ENCODE peak calls at places on chromosomes 7 and 10, in seven cellular contexts. One of them, this sample, is unnamed.

GRCh38 chr7:88141025-88141424 is 78.8 kb downstream of the SRI start:
- DNase-seq in hepatocyte: peak
- DNase-seq in H9: no peak
- DNase-seq in SK-N-MC: no peak
- DNase-seq in sigmoid colon: no peak
- DNase-seq in gastrocnemius medialis: no peak
- DNase-seq in upper lobe of right lung: no peak
- DNase-seq in this sample: no peak

GRCh38 chr7:155408657-155409586 is 49.0 kb upstream of the EN2 start:
- DNase-seq in hepatocyte: no peak
- DNase-seq in H9: peak
- DNase-seq in SK-N-MC: peak
- DNase-seq in sigmoid colon: no peak
- DNase-seq in gastrocnemius medialis: no peak
- DNase-seq in upper lobe of right lung: no peak
- DNase-seq in this sample: no peak

GRCh38 chr10:45006631-45007030 is 5.9 kb downstream of the ZNF22 start:
- DNase-seq in hepatocyte: no peak
- DNase-seq in H9: no peak
- DNase-seq in SK-N-MC: no peak
- DNase-seq in sigmoid colon: no peak
- DNase-seq in gastrocnemius medialis: no peak
- DNase-seq in upper lobe of right lung: no peak
- DNase-seq in this sample: no peak

GRCh38 chr7:1125603-1125969 is 34.4 kb downstream of the ZFAND2A start:
- DNase-seq in hepatocyte: no peak
- DNase-seq in H9: no peak
- DNase-seq in SK-N-MC: no peak
- DNase-seq in sigmoid colon: no peak
- DNase-seq in gastrocnemius medialis: no peak
- DNase-seq in upper lobe of right lung: peak
- DNase-seq in this sample: no peak

GRCh38 chr10:61176428-61176827 is 232.4 kb upstream of the RHOBTB1 start:
- DNase-seq in hepatocyte: no peak
- DNase-seq in H9: no peak
- DNase-seq in SK-N-MC: no peak
- DNase-seq in sigmoid colon: no peak
- DNase-seq in gastrocnemius medialis: no peak
- DNase-seq in upper lobe of right lung: no peak
- DNase-seq in this sample: no peak

GRCh38 chr10:26837139-26837538 is 23.6 kb downstream of the ABI1 start:
- DNase-seq in hepatocyte: no peak
- DNase-seq in H9: no peak
- DNase-seq in SK-N-MC: no peak
- DNase-seq in sigmoid colon: no peak
- DNase-seq in gastrocnemius medialis: no peak
- DNase-seq in upper lobe of right lung: no peak
- DNase-seq in this sample: no peak

GRCh38 chr10:73856261-73856660 is 18.1 kb downstream of the CAMK2G start:
- DNase-seq in hepatocyte: no peak
- DNase-seq in H9: no peak
- DNase-seq in SK-N-MC: no peak
- DNase-seq in sigmoid colon: peak
- DNase-seq in gastrocnemius medialis: no peak
- DNase-seq in upper lobe of right lung: no peak
- DNase-seq in this sample: no peak

GRCh38 chr7:117597755-117598154 is 117.9 kb downstream of the CFTR start:
- DNase-seq in hepatocyte: no peak
- DNase-seq in H9: no peak
- DNase-seq in SK-N-MC: no peak
- DNase-seq in sigmoid colon: no peak
- DNase-seq in gastrocnemius medialis: no peak
- DNase-seq in upper lobe of right lung: no peak
- DNase-seq in this sample: no peak

GRCh38 chr7:43516581-43517342 is 66.1 kb upstream of the STK17A start:
- DNase-seq in hepatocyte: no peak
- DNase-seq in H9: no peak
- DNase-seq in SK-N-MC: no peak
- DNase-seq in sigmoid colon: no peak
- DNase-seq in gastrocnemius medialis: no peak
- DNase-seq in upper lobe of right lung: no peak
- DNase-seq in this sample: no peak

GRCh38 chr7:154832557-154833138 is 170.3 kb downstream of the PAXIP1 start:
- DNase-seq in hepatocyte: peak
- DNase-seq in H9: peak
- DNase-seq in SK-N-MC: no peak
- DNase-seq in sigmoid colon: no peak
- DNase-seq in gastrocnemius medialis: no peak
- DNase-seq in upper lobe of right lung: no peak
- DNase-seq in this sample: no peak

GRCh38 chr10:121311812-121312443 is 286.3 kb downstream of the FGFR2 start:
- DNase-seq in hepatocyte: no peak
- DNase-seq in H9: no peak
- DNase-seq in SK-N-MC: no peak
- DNase-seq in sigmoid colon: no peak
- DNase-seq in gastrocnemius medialis: no peak
- DNase-seq in upper lobe of right lung: no peak
- DNase-seq in this sample: no peak

GRCh38 chr10:27541728-27542285 is 37.7 kb downstream of the RAB18 start:
- DNase-seq in hepatocyte: peak
- DNase-seq in H9: no peak
- DNase-seq in SK-N-MC: no peak
- DNase-seq in sigmoid colon: no peak
- DNase-seq in gastrocnemius medialis: no peak
- DNase-seq in upper lobe of right lung: no peak
- DNase-seq in this sample: no peak

GRCh38 chr7:27641576-27642230 is 21.0 kb downstream of the HIBADH start:
- DNase-seq in hepatocyte: no peak
- DNase-seq in H9: no peak
- DNase-seq in SK-N-MC: no peak
- DNase-seq in sigmoid colon: no peak
- DNase-seq in gastrocnemius medialis: no peak
- DNase-seq in upper lobe of right lung: no peak
- DNase-seq in this sample: no peak

GRCh38 chr7:77727527-77727926 is 31.3 kb downstream of the RSBN1L start:
- DNase-seq in hepatocyte: no peak
- DNase-seq in H9: no peak
- DNase-seq in SK-N-MC: no peak
- DNase-seq in sigmoid colon: no peak
- DNase-seq in gastrocnemius medialis: no peak
- DNase-seq in upper lobe of right lung: no peak
- DNase-seq in this sample: no peak

GRCh38 chr7:86667732-86668131 is 24.0 kb downstream of the GRM3 start:
- DNase-seq in hepatocyte: no peak
- DNase-seq in H9: peak
- DNase-seq in SK-N-MC: no peak
- DNase-seq in sigmoid colon: no peak
- DNase-seq in gastrocnemius medialis: no peak
- DNase-seq in upper lobe of right lung: no peak
- DNase-seq in this sample: no peak

DNA sequence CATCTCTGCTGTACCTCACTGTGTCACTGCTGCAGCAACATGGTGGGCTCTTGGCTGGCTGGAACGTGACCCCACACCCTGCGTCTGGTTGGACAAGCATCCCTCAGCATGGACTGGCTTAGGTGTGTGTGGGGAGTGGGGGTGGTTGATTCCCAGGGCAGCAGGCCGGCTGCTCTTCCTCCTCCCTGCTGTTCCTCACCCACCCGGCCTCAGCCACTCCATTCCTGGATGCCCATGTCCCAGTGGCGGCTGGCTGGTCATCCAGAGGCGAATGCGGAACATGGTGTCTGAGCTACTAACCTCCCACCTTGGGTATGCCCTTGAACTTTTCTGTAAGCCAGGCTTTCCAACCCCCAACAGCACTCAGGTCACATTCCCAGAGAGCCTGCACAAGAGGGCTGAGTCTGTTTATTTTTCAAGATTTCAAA is 81.2 kb downstream of the GRK5 start:
- DNase-seq in hepatocyte: no peak
- DNase-seq in H9: no peak
- DNase-seq in SK-N-MC: no peak
- DNase-seq in sigmoid colon: peak
- DNase-seq in gastrocnemius medialis: no peak
- DNase-seq in upper lobe of right lung: no peak
- DNase-seq in this sample: no peak
- H3K27ac ChIP-seq in hepatocyte: peak
- H3K27ac ChIP-seq in H9: no peak
- H3K27ac ChIP-seq in SK-N-MC: no peak
- H3K27ac ChIP-seq in sigmoid colon: peak
- H3K27ac ChIP-seq in gastrocnemius medialis: peak
- H3K27ac ChIP-seq in upper lobe of right lung: peak
- H3K27ac ChIP-seq in this sample: peak

DNA sequence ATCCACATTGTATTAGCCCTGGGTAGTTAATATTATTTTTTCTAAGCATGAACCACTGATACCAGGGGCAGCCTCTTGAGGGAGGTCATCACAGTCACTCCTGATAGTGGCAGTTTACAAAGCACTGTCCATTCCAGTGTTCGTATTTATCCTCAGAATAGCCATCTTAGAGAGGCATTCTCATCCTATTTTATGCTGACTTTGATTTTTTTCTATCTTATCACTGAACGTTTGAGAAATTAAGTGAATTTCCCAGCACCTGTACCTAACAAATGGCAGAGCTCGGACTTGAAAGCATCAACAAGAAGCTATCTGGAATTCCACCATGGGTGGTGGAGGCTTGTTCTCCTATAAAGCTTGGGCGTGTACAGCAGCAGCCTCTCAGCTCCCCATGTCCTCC is 26.1 kb upstream of the MGAM2 start:
- DNase-seq in hepatocyte: no peak
- DNase-seq in H9: no peak
- DNase-seq in SK-N-MC: no peak
- DNase-seq in sigmoid colon: no peak
- DNase-seq in gastrocnemius medialis: no peak
- DNase-seq in upper lobe of right lung: no peak
- DNase-seq in this sample: no peak
- H3K27ac ChIP-seq in hepatocyte: no peak
- H3K27ac ChIP-seq in H9: no peak
- H3K27ac ChIP-seq in SK-N-MC: no peak
- H3K27ac ChIP-seq in sigmoid colon: no peak
- H3K27ac ChIP-seq in gastrocnemius medialis: no peak
- H3K27ac ChIP-seq in upper lobe of right lung: no peak
- H3K27ac ChIP-seq in this sample: no peak

DNA sequence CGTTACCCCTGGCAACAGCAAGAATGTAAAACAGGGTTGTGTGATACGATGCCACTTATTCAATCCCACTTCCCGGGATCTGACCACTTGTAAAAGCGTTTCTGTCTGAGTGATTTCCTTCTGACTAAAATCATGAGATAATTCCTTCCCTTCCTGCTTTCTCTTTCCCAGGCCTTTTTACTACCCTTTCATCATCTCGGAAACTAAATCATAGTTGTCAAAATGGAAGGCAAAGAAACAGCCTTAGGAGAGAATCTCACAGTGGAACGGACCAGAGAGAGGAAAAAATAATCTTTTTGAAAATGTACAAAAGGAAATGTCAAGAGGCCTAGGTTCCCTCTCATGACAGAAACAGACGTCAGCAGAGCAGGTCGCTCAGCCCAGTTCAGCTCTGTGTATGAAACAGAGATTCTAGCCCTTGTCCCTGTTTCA is 29.7 kb downstream of the DIP2C start:
- DNase-seq in hepatocyte: peak
- DNase-seq in H9: no peak
- DNase-seq in SK-N-MC: no peak
- DNase-seq in sigmoid colon: peak
- DNase-seq in gastrocnemius medialis: no peak
- DNase-seq in upper lobe of right lung: no peak
- DNase-seq in this sample: no peak
- H3K27ac ChIP-seq in hepatocyte: peak
- H3K27ac ChIP-seq in H9: no peak
- H3K27ac ChIP-seq in SK-N-MC: peak
- H3K27ac ChIP-seq in sigmoid colon: peak
- H3K27ac ChIP-seq in gastrocnemius medialis: peak
- H3K27ac ChIP-seq in upper lobe of right lung: peak
- H3K27ac ChIP-seq in this sample: peak

GRCh38 chr7:82049442-82049841 is 279.6 kb upstream of the HGF start:
- DNase-seq in hepatocyte: peak
- DNase-seq in H9: no peak
- DNase-seq in SK-N-MC: peak
- DNase-seq in sigmoid colon: no peak
- DNase-seq in gastrocnemius medialis: no peak
- DNase-seq in upper lobe of right lung: no peak
- DNase-seq in this sample: no peak
- H3K27ac ChIP-seq in hepatocyte: peak
- H3K27ac ChIP-seq in H9: no peak
- H3K27ac ChIP-seq in SK-N-MC: peak
- H3K27ac ChIP-seq in sigmoid colon: no peak
- H3K27ac ChIP-seq in gastrocnemius medialis: no peak
- H3K27ac ChIP-seq in upper lobe of right lung: no peak
- H3K27ac ChIP-seq in this sample: no peak

DNA sequence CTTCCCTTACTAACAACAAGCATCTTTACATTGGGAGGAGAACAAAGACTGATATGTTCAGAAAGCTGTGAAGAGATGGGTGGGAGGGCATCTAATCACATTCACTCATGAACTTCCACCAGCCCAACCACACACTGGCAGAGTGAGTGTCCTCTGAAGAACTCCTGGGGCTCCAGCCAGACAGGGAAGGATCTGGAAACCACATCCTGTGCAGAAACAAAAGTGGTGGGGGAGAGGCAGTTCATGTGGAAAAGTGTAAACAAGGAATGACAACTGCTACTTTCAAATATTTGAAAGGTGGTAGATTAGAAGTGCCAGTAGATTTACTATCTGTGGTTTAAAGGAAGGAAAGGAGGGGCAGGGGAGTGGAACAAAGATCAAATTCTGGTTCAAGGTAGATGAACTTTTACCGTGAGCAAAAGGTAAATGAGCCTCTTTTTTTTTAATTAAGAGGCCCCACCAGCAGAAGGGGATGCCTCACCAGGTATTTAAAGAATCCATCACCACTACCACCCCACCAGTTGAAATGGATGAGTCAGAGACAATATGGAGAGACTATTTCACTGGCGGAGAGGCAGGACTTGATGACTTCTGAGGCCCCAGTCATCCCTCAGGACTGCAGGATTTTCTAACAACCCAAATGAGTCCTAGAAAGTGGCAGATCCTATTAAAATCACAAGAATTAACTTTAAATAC is 34.5 kb downstream of the GOT1 start:
- DNase-seq in hepatocyte: peak
- DNase-seq in H9: no peak
- DNase-seq in SK-N-MC: no peak
- DNase-seq in sigmoid colon: no peak
- DNase-seq in gastrocnemius medialis: no peak
- DNase-seq in upper lobe of right lung: no peak
- DNase-seq in this sample: no peak
- H3K27ac ChIP-seq in hepatocyte: peak
- H3K27ac ChIP-seq in H9: no peak
- H3K27ac ChIP-seq in SK-N-MC: no peak
- H3K27ac ChIP-seq in sigmoid colon: no peak
- H3K27ac ChIP-seq in gastrocnemius medialis: peak
- H3K27ac ChIP-seq in upper lobe of right lung: no peak
- H3K27ac ChIP-seq in this sample: no peak

GRCh38 chr10:124705021-124705740 is 39.0 kb downstream of the FAM53B start:
- DNase-seq in hepatocyte: no peak
- DNase-seq in H9: peak
- DNase-seq in SK-N-MC: no peak
- DNase-seq in sigmoid colon: no peak
- DNase-seq in gastrocnemius medialis: peak
- DNase-seq in upper lobe of right lung: no peak
- DNase-seq in this sample: no peak
- H3K27ac ChIP-seq in hepatocyte: no peak
- H3K27ac ChIP-seq in H9: no peak
- H3K27ac ChIP-seq in SK-N-MC: no peak
- H3K27ac ChIP-seq in sigmoid colon: peak
- H3K27ac ChIP-seq in gastrocnemius medialis: peak
- H3K27ac ChIP-seq in upper lobe of right lung: peak
- H3K27ac ChIP-seq in this sample: no peak

GRCh38 chr7:142698429-142698828 is 50.8 kb upstream of the PRSS1 start:
- DNase-seq in hepatocyte: no peak
- DNase-seq in H9: no peak
- DNase-seq in SK-N-MC: no peak
- DNase-seq in sigmoid colon: no peak
- DNase-seq in gastrocnemius medialis: no peak
- DNase-seq in upper lobe of right lung: no peak
- DNase-seq in this sample: no peak
- H3K27ac ChIP-seq in hepatocyte: no peak
- H3K27ac ChIP-seq in H9: no peak
- H3K27ac ChIP-seq in SK-N-MC: no peak
- H3K27ac ChIP-seq in sigmoid colon: no peak
- H3K27ac ChIP-seq in gastrocnemius medialis: no peak
- H3K27ac ChIP-seq in upper lobe of right lung: no peak
- H3K27ac ChIP-seq in this sample: no peak

This sample was measured in tibial artery.